ENCODE peak calls at places on chromosomes 5 and 9, in ten cellular contexts. D is astrocyte; B is HEK293T; F is Calu3; O is mesenteric fat pad; X is ELR; N is MM.1S; A is B cell; C is RWPE1; W is stimulated activated CD8-positive, alpha-beta memory T cell treated with anti-CD3 and anti-CD28 coated beads, Interleukin-7, amount 100 ng/mL, for 24 hours. Y is an unnamed sample.

GRCh38 chr5:149046196-149046829 is 16.5 kb downstream of the SH3TC2 start:
- DNase-seq in W (no peak), F (no peak), B (no peak), N (no peak), C (no peak), X (peak), D (peak), A (no peak), O (no peak), Y (no peak)

GRCh38 chr9:126366366-126367011 is 39.9 kb downstream of the MVB12B start:
- DNase-seq in W (no peak), B (no peak), F (no peak), A (no peak), X (no peak), N (no peak), D (peak), C (no peak), O (no peak), Y (no peak)

GRCh38 chr5:165029471-165029870 is 1524.1 kb downstream of the MAT2B start:
- DNase-seq in D (peak), C (no peak), W (no peak), X (peak), A (no peak), F (peak), N (peak), B (peak), O (no peak), Y (no peak)

GRCh38 chr9:83043583-83043982 is 19.4 kb downstream of the RASEF start:
- DNase-seq in F (no peak), C (no peak), N (peak), W (no peak), B (no peak), X (no peak), A (no peak), O (no peak), D (no peak), Y (no peak)

GRCh38 chr9:114250235-114250568 is 72.7 kb upstream of the ORM1 start:
- DNase-seq in D (peak), F (no peak), B (no peak), N (no peak), W (no peak), A (no peak), X (no peak), C (no peak), O (no peak), Y (peak)

GRCh38 chr9:92648447-92649406 is 21.2 kb downstream of the IPPK start:
- DNase-seq in A (no peak), F (no peak), D (no peak), N (no peak), O (peak), C (no peak), B (no peak), X (no peak), W (no peak), Y (peak)

GRCh38 chr9:1042466-1042865 is 7.7 kb upstream of the DMRT2 start:
- DNase-seq in B (no peak), C (no peak), W (no peak), A (no peak), X (no peak), N (peak), O (no peak), F (no peak), D (no peak), Y (no peak)

GRCh38 chr9:8235489-8235888 is 435.9 kb upstream of the DMAC1 start:
- DNase-seq in X (no peak), F (no peak), O (no peak), W (no peak), A (no peak), C (no peak), N (no peak), D (no peak), B (no peak), Y (no peak)

Y was measured in cardiac septum.